ENCODE peak calls at places on chromosome 7, in five cellular contexts. C, H, V, B and D are unnamed samples.

GRCh38 chr7:95322396-95322795 is 1.9 kb downstream of the PON1 start:
- DNase-seq in C (no peak), H (no peak), V (no peak), B (peak; percentile 10), D (no peak)

GRCh38 chr7:47300472-47301021 is 281.4 kb downstream of the TNS3 start:
- DNase-seq in C (no peak), H (no peak), V (no peak), B (no peak), D (peak; percentile 12)

GRCh38 chr7:17403996-17404395 is 105.5 kb downstream of the AHR start:
- DNase-seq in C (no peak), H (no peak), V (no peak), B (peak; percentile 29), D (no peak)

GRCh38 chr7:146960747-146961416 is 844.3 kb downstream of the CNTNAP2 start:
- DNase-seq in C (no peak), H (no peak), V (no peak), B (no peak), D (no peak)

GRCh38 chr7:30862987-30863693 is 48.5 kb upstream of the AQP1 start:
- DNase-seq in C (no peak), H (no peak), V (no peak), B (no peak), D (no peak)

GRCh38 chr7:1027285-1028043 is 16.9 kb upstream of the GPR146 start:
- DNase-seq in C (no peak), H (no peak), V (peak; percentile 46), B (peak; percentile 14), D (peak; percentile 40)

GRCh38 chr7:101826081-101826835 is 8.8 kb downstream of the CUX1 start:
- DNase-seq in C (no peak), H (no peak), V (no peak), B (no peak), D (no peak)

GRCh38 chr7:141698247-141699015 is 3.5 kb downstream of the DENND11 start:
- DNase-seq in C (no peak), H (no peak), V (no peak), B (no peak), D (no peak)

GRCh38 chr7:42017356-42017986 is 219.5 kb downstream of the GLI3 start:
- DNase-seq in C (no peak), H (no peak), V (peak; percentile 33), B (no peak), D (no peak)

GRCh38 chr7:99132922-99133321 is 11.0 kb downstream of the SMURF1 start:
- DNase-seq in C (no peak), H (no peak), V (no peak), B (peak; percentile 61), D (no peak)

GRCh38 chr7:117212969-117213877 is 109.6 kb downstream of the WNT2 start:
- DNase-seq in C (peak; percentile 32), H (peak; percentile 57), V (peak; percentile 79), B (peak; percentile 75), D (peak; percentile 51)

GRCh38 chr7:159136013-159136412 is 8.7 kb downstream of the VIPR2 start:
- DNase-seq in C (no peak), H (peak; percentile 1), V (no peak), B (no peak), D (no peak)

GRCh38 chr7:32587431-32587948 is 92.2 kb downstream of the AVL9 start:
- DNase-seq in C (no peak), H (no peak), V (no peak), B (peak; percentile 90), D (no peak)

GRCh38 chr7:43018446-43018845 is 86.3 kb downstream of the MRPL32 start:
- DNase-seq in C (no peak), H (no peak), V (no peak), B (no peak), D (no peak)

GRCh38 chr7:22564511-22565045 is 64.6 kb upstream of the STEAP1B start:
- DNase-seq in C (no peak), H (no peak), V (no peak), B (peak; percentile 95), D (no peak)

GRCh38 chr7:103343758-103344452 is 662 bp downstream of the DNAJC2 start:
- DNase-seq in C (no peak), H (no peak), V (peak; percentile 42), B (peak; percentile 16), D (peak; percentile 39)

GRCh38 chr7:19397917-19398316 is 252.7 kb upstream of the FERD3L start:
- DNase-seq in C (no peak), H (no peak), V (no peak), B (peak; percentile 78), D (no peak)

GRCh38 chr7:133044722-133045473 is 37.0 kb downstream of the CHCHD3 start:
- DNase-seq in C (no peak), H (no peak), V (no peak), B (no peak), D (no peak)

GRCh38 chr7:81158189-81158588 is 239.3 kb upstream of the SEMA3C start:
- DNase-seq in C (no peak), H (no peak), V (no peak), B (no peak), D (no peak)

GRCh38 chr7:116025098-116025809 is 5.3 kb downstream of the TFEC start:
- DNase-seq in C (no peak), H (no peak), V (peak; percentile 16), B (peak; percentile 56), D (no peak)

GRCh38 chr7:4189151-4189570 is 492.9 kb upstream of the FOXK1 start:
- DNase-seq in C (no peak), H (peak; percentile 77), V (peak; percentile 79), B (no peak), D (peak; percentile 85)

GRCh38 chr7:91182819-91183405 is 81.3 kb upstream of the FZD1 start:
- DNase-seq in C (no peak), H (no peak), V (no peak), B (peak; percentile 89), D (no peak)

GRCh38 chr7:113698556-113699220 is 220.1 kb downstream of the PPP1R3A start:
- DNase-seq in C (no peak), H (no peak), V (peak; percentile 53), B (peak; percentile 34), D (no peak)

DNA sequence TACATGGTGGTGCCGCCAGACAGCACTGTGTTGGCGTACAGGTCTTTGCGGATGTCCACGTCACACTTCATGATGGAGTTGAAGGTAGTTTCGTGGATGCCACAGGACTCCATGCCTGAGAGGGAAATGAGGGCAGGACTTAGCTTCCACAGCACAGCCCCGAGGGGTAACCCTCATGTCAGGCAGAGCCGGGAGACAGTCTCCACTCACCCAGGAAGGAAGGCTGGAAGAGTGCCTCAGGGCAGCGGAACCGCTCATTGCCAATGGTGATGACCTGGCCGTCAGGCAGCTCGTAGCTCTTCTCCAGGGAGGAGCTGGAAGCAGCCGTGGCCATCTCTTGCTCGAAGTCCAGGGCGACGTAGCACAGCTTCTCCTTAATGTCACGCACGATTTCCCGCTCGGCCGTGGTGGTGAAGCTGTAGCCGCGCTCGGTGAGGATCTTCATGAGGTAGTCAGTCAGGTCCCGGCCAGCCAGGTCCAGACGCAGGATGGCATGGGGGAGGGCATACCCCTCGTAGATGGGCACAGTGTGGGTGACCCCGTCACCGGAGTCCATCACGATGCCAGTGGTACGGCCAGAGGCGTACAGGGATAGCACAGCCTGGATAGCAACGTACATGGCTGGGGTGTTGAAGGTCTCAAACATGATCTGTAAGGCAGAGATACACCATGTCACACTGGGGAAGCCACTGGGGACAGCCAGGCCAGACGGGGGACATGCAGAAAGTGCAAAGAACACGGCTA is 104.6 kb upstream of the TNRC18 start:
- DNase-seq in C (peak; percentile 61), H (peak; percentile 58), V (no peak), B (no peak), D (peak; percentile 52)
- H3K36me3 ChIP-seq in C (peaks cover 22% of the 10 kb centered on the region), H (peaks cover 50% of the 10 kb centered on the region), V (peaks cover 9% of the 10 kb centered on the region), B (peaks cover 61% of the 10 kb centered on the region), D (peaks cover 24% of the 10 kb centered on the region)

DNA sequence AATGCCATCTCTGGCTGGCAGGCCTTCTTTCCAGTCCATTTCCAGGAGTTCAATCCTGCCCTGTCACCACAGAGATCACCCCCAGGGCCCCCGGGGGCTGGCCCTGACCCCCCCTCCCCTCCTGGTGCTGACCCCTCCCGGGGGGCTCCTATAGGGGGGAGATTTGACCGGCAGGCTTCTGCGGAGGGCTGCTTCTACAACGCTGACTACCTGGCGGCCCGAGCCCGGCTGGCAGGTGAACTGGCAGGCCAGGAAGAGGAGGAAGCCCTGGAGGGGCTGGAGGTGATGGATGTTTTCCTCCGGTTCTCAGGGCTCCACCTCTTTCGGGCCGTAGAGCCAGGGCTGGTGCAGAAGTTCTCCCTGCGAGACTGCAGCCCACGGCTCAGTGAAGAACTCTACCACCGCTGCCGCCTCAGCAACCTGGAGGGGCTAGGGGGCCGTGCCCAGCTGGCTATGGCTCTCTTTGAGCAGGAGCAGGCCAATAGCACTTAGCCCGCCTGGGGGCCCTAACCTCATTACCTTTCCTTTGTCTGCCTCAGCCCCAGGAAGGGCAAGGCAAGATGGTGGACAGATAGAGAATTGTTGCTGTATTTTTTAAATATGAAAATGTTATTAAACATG is 6.0 kb downstream of the CHPF2 start:
- DNase-seq in C (no peak), H (no peak), V (no peak), B (no peak), D (no peak)
- H3K36me3 ChIP-seq in C (peaks cover 3% of the 10 kb centered on the region), H (peaks cover 78% of the 10 kb centered on the region), V (no peaks in the 10 kb centered on the region), B (peaks cover 76% of the 10 kb centered on the region), D (no peaks in the 10 kb centered on the region)

GRCh38 chr7:69862413-69863064 is 264.3 kb downstream of the AUTS2 start:
- DNase-seq in C (no peak), H (no peak), V (no peak), B (no peak), D (no peak)
- H3K36me3 ChIP-seq in C (no peaks in the 10 kb centered on the region), H (no peaks in the 10 kb centered on the region), V (no peaks in the 10 kb centered on the region), B (no peaks in the 10 kb centered on the region), D (no peaks in the 10 kb centered on the region)

DNA sequence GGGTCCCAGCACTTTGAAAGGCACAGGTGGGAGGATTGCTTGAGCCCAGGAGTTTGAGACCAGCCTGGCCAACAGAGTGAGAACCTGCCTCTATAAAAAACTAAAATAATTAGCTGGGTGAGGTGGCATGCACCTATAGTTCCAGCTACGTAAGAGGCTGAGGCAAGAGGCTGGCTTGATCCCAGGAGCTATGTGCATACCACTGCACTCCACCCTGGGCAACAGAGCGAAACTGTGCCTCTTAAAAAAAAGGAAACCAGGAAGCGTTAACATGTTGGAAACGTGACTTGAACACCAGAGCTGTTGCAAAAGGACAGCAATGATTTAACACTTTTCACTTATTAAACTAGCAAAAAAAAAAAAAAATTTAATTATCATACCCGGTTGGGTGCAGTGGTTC is 12.6 kb downstream of the BAZ1B start:
- DNase-seq in C (no peak), H (no peak), V (no peak), B (no peak), D (no peak)
- H3K36me3 ChIP-seq in C (peaks cover 14% of the 10 kb centered on the region), H (peaks cover 83% of the 10 kb centered on the region), V (peaks cover 6% of the 10 kb centered on the region), B (peaks cover 58% of the 10 kb centered on the region), D (peaks cover 26% of the 10 kb centered on the region)

DNA sequence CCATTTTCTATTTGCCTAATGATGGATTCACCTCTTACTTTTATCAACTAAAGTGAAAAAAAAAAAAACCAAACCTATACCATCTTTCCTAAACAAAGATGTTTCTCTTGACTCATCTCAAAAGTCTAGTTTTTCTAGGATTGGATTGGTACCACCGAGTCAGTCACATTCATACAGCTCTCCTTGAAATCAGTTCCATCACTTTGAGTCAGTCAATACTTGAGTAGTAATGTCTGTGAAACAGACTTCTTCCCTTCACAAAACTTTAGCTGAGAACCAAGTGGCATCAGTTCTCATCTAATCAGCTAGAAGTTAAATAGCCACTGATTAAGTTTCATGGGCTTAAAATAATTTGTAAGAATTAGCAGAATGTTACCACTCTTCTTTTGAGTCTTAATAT is 13.3 kb downstream of the CDK6 start:
- DNase-seq in C (no peak), H (no peak), V (no peak), B (no peak), D (no peak)
- H3K36me3 ChIP-seq in C (no peaks in the 10 kb centered on the region), H (no peaks in the 10 kb centered on the region), V (no peaks in the 10 kb centered on the region), B (peaks cover 4% of the 10 kb centered on the region), D (no peaks in the 10 kb centered on the region)

GRCh38 chr7:149610441-149611011 is 112.9 kb upstream of the ZNF746 start:
- DNase-seq in C (no peak), H (no peak), V (no peak), B (no peak), D (no peak)
- H3K36me3 ChIP-seq in C (peaks cover 13% of the 10 kb centered on the region), H (peaks cover 99% of the 10 kb centered on the region), V (no peaks in the 10 kb centered on the region), B (peaks cover 56% of the 10 kb centered on the region), D (peaks cover 14% of the 10 kb centered on the region)

GRCh38 chr7:2934211-2934731 is 90.2 kb upstream of the GNA12 start:
- DNase-seq in C (no peak), H (no peak), V (peak; percentile 23), B (peak; percentile 67), D (no peak)
- H3K36me3 ChIP-seq in C (peaks cover 34% of the 10 kb centered on the region), H (peaks cover 3% of the 10 kb centered on the region), V (no peaks in the 10 kb centered on the region), B (no peaks in the 10 kb centered on the region), D (no peaks in the 10 kb centered on the region)